ENCODE peak calls at places on chromosomes 4 and X, in six cellular contexts. R is pancreas, E is lung, Y is iPS DF 6.9, J is endodermal cell, U is right atrium auricular region. M is an unnamed sample. For H3K4me1, the result is how much of the 10 kb centered on the place peaks cover.

GRCh38 chr4:165464813-165465381 is 86.1 kb downstream of the CPE start:
- DNase-seq in R (no peak), E (no peak), Y (no peak), J (no peak), U (no peak), M (no peak)

GRCh38 chrX:17736478-17736855 is 826 bp upstream of the SCML1 start:
- DNase-seq in R (no peak), E (no peak), Y (no peak), J (no peak), U (no peak), M (no peak)

GRCh38 chr4:161143375-161143774 is 1020.4 kb downstream of the FSTL5 start:
- DNase-seq in R (no peak), E (no peak), Y (no peak), J (no peak), U (no peak), M (no peak)

GRCh38 chr4:168486961-168487820 is 6.9 kb upstream of the DDX60L start:
- DNase-seq in R (no peak), E (no peak), Y (no peak), J (no peak), U (no peak), M (no peak)

GRCh38 chr4:48854395-48854683 is 23.5 kb downstream of the OCIAD1 start:
- DNase-seq in R (no peak), E (no peak), Y (no peak), J (no peak), U (no peak), M (no peak)

GRCh38 chr4:962231-963208 is 10.8 kb downstream of the DGKQ start:
- DNase-seq in R (no peak), E (no peak), Y (no peak), J (peak), U (no peak), M (no peak)

GRCh38 chr4:149884046-149884445 is 68.4 kb upstream of the IQCM start:
- DNase-seq in R (no peak), E (no peak), Y (no peak), J (no peak), U (no peak), M (peak)

GRCh38 chrX:151745651-151746050 is 11.1 kb downstream of the CNGA2 start:
- DNase-seq in R (no peak), E (no peak), Y (no peak), J (no peak), U (peak), M (no peak)

GRCh38 chr4:123300625-123301024 is 96.0 kb upstream of the SPRY1 start:
- DNase-seq in R (no peak), E (no peak), Y (no peak), J (no peak), U (no peak), M (no peak)

GRCh38 chr4:153676491-153676890 is 7.6 kb upstream of the TLR2 start:
- DNase-seq in R (no peak), E (no peak), Y (no peak), J (no peak), U (no peak), M (no peak)

GRCh38 chr4:17561195-17561909 is 15.6 kb upstream of the LAP3 start:
- DNase-seq in R (no peak), E (no peak), Y (no peak), J (peak), U (no peak), M (no peak)

GRCh38 chr4:61406677-61407076 is 206.6 kb downstream of the ADGRL3 start:
- DNase-seq in R (no peak), E (no peak), Y (no peak), J (no peak), U (no peak), M (no peak)

GRCh38 chrX:97638621-97639020 is 754.9 kb downstream of the RPA4 start:
- DNase-seq in R (no peak), E (no peak), Y (no peak), J (no peak), U (no peak), M (no peak)

DNA sequence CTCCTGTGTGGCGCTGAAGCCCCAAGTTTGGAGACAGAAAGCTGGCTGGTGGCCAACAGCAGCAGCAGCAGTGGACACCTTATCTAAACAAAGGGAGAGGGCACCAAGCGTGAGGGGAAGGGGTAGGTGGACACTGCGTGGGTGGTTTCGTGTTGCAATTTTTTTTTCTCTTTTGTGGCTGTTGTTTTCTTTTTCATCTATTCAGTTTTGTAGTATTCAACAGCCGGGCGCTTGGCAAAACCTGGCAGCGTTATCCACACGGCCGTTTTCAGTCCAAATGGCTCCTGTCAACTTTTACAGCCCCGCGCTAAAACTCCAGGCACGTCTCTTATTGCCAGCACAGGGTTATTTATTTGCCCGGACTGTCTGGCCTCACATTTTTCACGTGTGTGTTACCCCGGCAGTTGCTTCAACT is 192.3 kb downstream of the BCOR start:
- DNase-seq in R (no peak), E (no peak), Y (no peak), J (no peak), U (no peak), M (peak)
- H3K4me1 ChIP-seq in R (under half), E (under half), Y (under half), J (under half), U (under half), M (under half)

GRCh38 chrX:104335765-104336164 is 81.0 kb upstream of the ESX1 start:
- DNase-seq in R (no peak), E (no peak), Y (no peak), J (no peak), U (no peak), M (no peak)
- H3K4me3 ChIP-seq in R (no peak), E (no peak), Y (no peak), J (no peak), U (no peak), M (no peak)

GRCh38 chr4:8231551-8232049 is 32.5 kb downstream of the SH3TC1 start:
- DNase-seq in R (no peak), E (no peak), Y (no peak), J (no peak), U (no peak), M (no peak)
- H3K4me1 ChIP-seq in R (under half), E (under half), Y (under half), J (under half), U (under half), M (under half)

GRCh38 chr4:27087306-27088045 is 226.8 kb downstream of the STIM2 start:
- DNase-seq in R (no peak), E (no peak), Y (no peak), J (peak), U (no peak), M (no peak)

GRCh38 chr4:27082786-27083185 is 222.1 kb downstream of the STIM2 start:
- DNase-seq in R (no peak), E (no peak), Y (no peak), J (no peak), U (no peak), M (no peak)

GRCh38 chr4:27088491-27088890 is 227.8 kb downstream of the STIM2 start:
- DNase-seq in R (no peak), E (no peak), Y (no peak), J (peak), U (no peak), M (no peak)

GRCh38 chr4:27081675-27082579 is 221.3 kb downstream of the STIM2 start:
- DNase-seq in R (no peak), E (no peak), Y (no peak), J (peak), U (no peak), M (no peak)

GRCh38 chr4:27084685-27085356 is 224.2 kb downstream of the STIM2 start:
- DNase-seq in R (no peak), E (no peak), Y (no peak), J (peak), U (no peak), M (peak)
- H3K4me3 ChIP-seq in R (no peak), E (no peak), Y (peak), J (peak), U (peak), M (no peak)

M was measured in thyroid gland.